ENCODE peak calls at places on chromosome 19, in five cellular contexts. O is PC-3, S is left ventricle myocardium inferior, X is fibroblast of lung, A is WERI-Rb-1. B is an unnamed sample.
A peak's percentile ranks its signal among the peaks of the same experiment; 100 is the strongest.

GRCh38 chr19:2982983-2983350 is 5.6 kb downstream of the TLE6 start:
- DNase-seq in X (peak; percentile 93), S (peak; percentile 89), A (peak; percentile 63), O (peak; percentile 6), B (peak; percentile 88)

GRCh38 chr19:1090731-1091543 is 4.2 kb downstream of the POLR2E start:
- DNase-seq in X (no peak), O (no peak), S (no peak), A (no peak), B (peak; percentile 64)

GRCh38 chr19:46753420-46754155 is 7.3 kb upstream of the STRN4 start:
- DNase-seq in X (no peak), S (peak; percentile 41), O (peak; percentile 51), A (peak; percentile 77), B (no peak)

GRCh38 chr19:16116067-16116466 is 4.4 kb downstream of the RAB8A start:
- DNase-seq in S (no peak), O (no peak), A (no peak), X (no peak), B (no peak)

GRCh38 chr19:53903055-53903680 is 5.9 kb upstream of the CACNG7 start:
- DNase-seq in O (peak; percentile 84), A (no peak), S (no peak), X (peak; percentile 33), B (no peak)

GRCh38 chr19:31356587-31357314 is 7.5 kb upstream of the TSHZ3 start:
- DNase-seq in X (no peak), O (no peak), S (peak; percentile 34), A (no peak), B (peak; percentile 76)

GRCh38 chr19:40413291-40413994 is at the start of gene PRX:
- DNase-seq in O (no peak), A (peak; percentile 77), X (no peak), S (no peak), B (no peak)

GRCh38 chr19:8552810-8553209 is 24.4 kb downstream of the MYO1F start:
- DNase-seq in O (peak; percentile 40), S (no peak), A (peak; percentile 31), X (peak; percentile 44), B (no peak)

GRCh38 chr19:32622002-32622401 is 41.0 kb downstream of the PDCD5 start:
- DNase-seq in S (no peak), A (no peak), O (no peak), X (no peak), B (no peak)

GRCh38 chr19:5690955-5691204 is 785 bp downstream of the RPL36 start:
- DNase-seq in O (no peak), S (no peak), X (no peak), A (no peak), B (no peak)

GRCh38 chr19:53644061-53644816 is 12.4 kb downstream of the DPRX start:
- DNase-seq in O (no peak), X (no peak), A (no peak), S (no peak), B (no peak)

DNA sequence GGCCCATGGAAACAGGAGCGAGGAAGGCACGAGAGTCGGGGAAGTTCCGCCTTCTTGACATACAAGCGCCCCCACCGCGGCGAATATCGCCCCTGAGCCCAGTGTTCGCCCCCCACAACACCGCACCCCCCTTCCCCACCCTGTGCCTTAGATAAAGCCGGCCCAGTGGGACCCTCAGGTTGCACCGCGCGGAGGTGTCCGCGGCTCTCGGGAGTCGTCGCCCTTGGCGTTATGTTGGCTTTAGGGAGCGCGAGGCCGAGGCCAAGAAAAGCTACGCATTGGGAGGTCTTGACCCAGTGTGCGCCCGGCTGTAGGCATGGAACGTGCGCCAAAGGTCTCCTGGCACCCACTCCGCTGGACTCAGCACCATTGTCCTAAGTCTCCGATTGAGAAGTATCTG is 603 bp upstream of the ZNF132 start:
- DNase-seq in X (no peak), S (no peak), O (no peak), A (no peak), B (no peak)
- H3K4me3 ChIP-seq in X (peak overlapping the region; percentile 67), S (peak overlapping the region; percentile 84), O (no peak overlapping the region), A (peak overlapping the region; percentile 82), B (peak overlapping the region; percentile 79)

GRCh38 chr19:27971071-27971470 is 1241.9 kb downstream of the UQCRFS1 start:
- DNase-seq in O (peak; percentile 7), A (no peak), X (no peak), S (no peak), B (no peak)

GRCh38 chr19:27974082-27974513 is 1238.9 kb downstream of the UQCRFS1 start:
- DNase-seq in A (peak; percentile 76), S (no peak), X (no peak), O (peak; percentile 7), B (no peak)

GRCh38 chr19:27975419-27976005 is 1237.4 kb downstream of the UQCRFS1 start:
- DNase-seq in S (no peak), X (no peak), A (no peak), O (no peak), B (no peak)

GRCh38 chr19:27972291-27973040 is 1240.5 kb downstream of the UQCRFS1 start:
- DNase-seq in X (no peak), A (no peak), S (no peak), O (peak; percentile 41), B (no peak)

DNA sequence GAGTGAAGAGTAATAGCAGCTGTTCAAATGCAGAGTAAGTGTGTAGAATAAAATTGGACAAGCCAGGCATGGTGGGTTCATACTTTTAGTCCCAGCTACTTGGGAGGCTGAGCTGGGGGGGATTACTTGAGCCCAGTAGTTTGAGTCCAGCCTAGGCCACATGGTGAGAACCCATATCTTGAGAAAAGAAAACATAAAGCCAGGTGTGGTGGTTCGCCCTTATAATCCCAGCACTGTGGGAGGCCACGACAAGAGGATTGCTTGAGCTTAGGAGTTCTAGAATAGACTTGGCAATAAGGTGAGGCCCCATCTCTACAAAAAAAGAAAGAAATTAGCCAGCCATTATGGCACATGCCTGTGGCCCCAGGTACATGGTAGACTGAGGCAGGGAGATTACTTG is 1241.1 kb downstream of the UQCRFS1 start:
- DNase-seq in A (no peak), O (no peak), S (no peak), X (no peak), B (no peak)
- TF ChIP-seq CTCF in A (no peak), O (no peak), S (no peak), X (no peak), B (no peak)

GRCh38 chr19:56118666-56119584 is 2.2 kb downstream of the ZNF787 start:
- DNase-seq in A (no peak), O (no peak), X (no peak), S (no peak), B (no peak)
- H3K27ac ChIP-seq in A (peak overlapping the region; percentile 99), O (no peak overlapping the region), X (peak overlapping the region; percentile 95), S (peak overlapping the region; percentile 97), B (peak overlapping the region; percentile 93)

DNA sequence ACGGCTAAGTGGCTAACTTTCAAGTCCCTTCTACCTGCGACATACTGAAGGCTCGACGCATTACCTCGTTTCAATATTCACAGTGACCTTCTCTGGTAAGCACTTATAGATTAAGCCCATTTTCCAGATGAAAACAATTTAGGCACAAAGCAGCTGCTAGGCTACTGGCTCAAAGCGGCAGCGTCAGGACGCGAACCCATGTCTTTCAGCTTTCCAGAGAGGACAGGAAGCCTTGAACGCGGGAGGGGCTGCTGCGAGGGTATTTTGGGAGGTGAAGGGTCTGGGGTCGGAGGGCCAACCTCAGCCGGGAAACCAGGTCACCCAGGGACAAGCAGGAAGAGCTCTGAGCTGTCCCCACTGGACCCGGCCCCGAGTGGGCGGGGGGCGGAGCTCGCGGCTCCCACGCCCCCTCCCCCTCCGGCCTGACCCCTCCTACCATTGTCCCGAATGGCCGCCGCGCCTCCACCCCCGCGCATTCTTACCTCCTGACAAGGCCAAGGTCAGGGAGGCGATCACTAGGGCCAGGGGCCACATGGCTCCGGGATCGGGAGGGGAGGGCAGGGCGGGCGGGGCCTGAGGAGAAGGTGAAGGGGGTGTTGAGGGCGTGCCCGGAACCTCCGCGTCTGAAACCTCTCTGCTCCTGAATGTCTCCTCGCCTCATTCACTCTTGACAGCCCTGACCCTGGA is at the start of gene KLK13:
- DNase-seq in X (no peak), S (peak; percentile 34), O (no peak), A (no peak), B (peak; percentile 73)
- H3K4me3 ChIP-seq in X (no peak within 1 kb of the TSS), S (peak within 1 kb of the TSS; percentile 58), O (no peak within 1 kb of the TSS), A (no peak within 1 kb of the TSS), B (peak within 1 kb of the TSS; percentile 25)

DNA sequence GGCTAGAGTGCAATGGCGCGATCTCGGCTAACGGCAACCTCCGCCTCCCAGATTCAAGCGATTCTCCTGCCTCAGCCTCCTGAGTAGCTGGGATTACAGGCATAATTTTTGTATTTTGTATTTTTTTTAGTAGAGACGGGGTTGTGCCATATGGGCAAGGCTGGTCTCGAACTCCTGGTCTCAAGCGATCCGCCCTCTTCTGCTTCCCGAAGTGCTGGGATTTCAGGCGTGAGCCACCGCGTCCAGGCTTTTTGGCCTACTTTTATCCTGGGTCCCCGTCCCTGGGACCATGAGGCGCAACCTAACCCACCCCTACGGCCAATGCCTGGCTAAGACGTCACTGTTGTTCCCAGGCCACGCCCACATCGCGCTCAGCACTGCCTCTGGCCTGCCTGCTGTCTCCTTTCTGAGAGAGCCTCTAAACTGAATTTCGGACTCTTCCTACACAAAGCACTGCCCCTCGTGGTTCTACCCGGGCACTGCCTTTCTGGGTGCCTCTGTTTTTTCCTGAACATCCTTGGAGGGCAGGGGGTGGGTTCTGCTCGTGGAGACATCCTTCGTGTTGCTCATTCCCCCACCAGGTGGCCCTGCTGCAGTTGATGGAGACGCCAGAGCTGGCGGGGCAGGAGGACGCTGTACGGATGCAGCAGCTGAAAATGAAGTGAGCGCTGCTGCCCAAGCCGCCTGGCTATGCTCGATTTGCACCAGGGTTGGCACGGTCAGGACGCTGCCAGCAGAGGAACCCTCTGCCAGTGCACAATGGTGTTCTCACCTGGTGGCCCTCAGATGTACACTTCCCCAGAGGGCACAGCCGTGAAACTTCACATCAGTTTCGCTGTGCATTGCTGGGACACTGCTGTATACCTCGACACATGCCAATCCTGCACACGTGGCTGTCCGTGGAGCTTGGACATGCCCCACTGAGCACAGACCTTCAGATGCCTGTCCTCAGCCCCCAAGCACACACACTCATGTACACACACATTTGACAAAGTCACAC is 2.0 kb downstream of the REX1BD start:
- DNase-seq in S (no peak), X (peak; percentile 47), A (peak; percentile 98), O (no peak), B (peak; percentile 62)
- TF ChIP-seq CTCF in S (no peak), X (no peak), A (peak; percentile 80), O (no peak), B (no peak)

B was measured in upper lobe of right lung.